ENCODE peak calls at places on chromosomes 1 and 21, in seven cellular contexts. S, R, F, H, X, I and D are unnamed samples.

GRCh38 chr1:11215018-11216005 is 26.2 kb downstream of the ANGPTL7 start:
- DNase-seq in S (no peak), R (no peak), F (no peak), H (no peak), X (no peak), I (no peak), D (no peak)

GRCh38 chr1:67489643-67490042 is 59.4 kb upstream of the SERBP1 start:
- DNase-seq in S (peak; percentile 15), R (no peak), F (no peak), H (no peak), X (no peak), I (peak; percentile 61), D (peak; percentile 54)

GRCh38 chr1:51924455-51924854 is 45.9 kb upstream of the NRDC start:
- DNase-seq in S (peak; percentile 77), R (no peak), F (no peak), H (no peak), X (peak; percentile 48), I (no peak), D (peak; percentile 67)

GRCh38 chr1:85259118-85259865 is at the start of gene C1orf52:
- DNase-seq in S (peak; percentile 90), R (peak; percentile 95), F (peak; percentile 96), H (peak; percentile 88), X (peak; percentile 93), I (peak; percentile 98), D (peak; percentile 96)

GRCh38 chr1:247445775-247446364 is 12.0 kb downstream of the OR2B11 start:
- DNase-seq in S (no peak), R (no peak), F (no peak), H (no peak), X (no peak), I (peak; percentile 30), D (no peak)

GRCh38 chr21:37435120-37435519 is 68.5 kb downstream of the DYRK1A start:
- DNase-seq in S (peak; percentile 80), R (peak; percentile 87), F (peak; percentile 79), H (peak; percentile 21), X (peak; percentile 94), I (peak; percentile 35), D (peak; percentile 97)

GRCh38 chr1:39574646-39575045 is 1.9 kb downstream of the PABPC4 start:
- DNase-seq in S (peak; percentile 35), R (no peak), F (no peak), H (no peak), X (no peak), I (peak; percentile 21), D (peak; percentile 31)

GRCh38 chr1:115555446-115555845 is 86.3 kb upstream of the VANGL1 start:
- DNase-seq in S (peak; percentile 48), R (no peak), F (no peak), H (no peak), X (no peak), I (no peak), D (no peak)

GRCh38 chr1:113088972-113089371 is 16.0 kb downstream of the LRIG2 start:
- DNase-seq in S (no peak), R (no peak), F (no peak), H (no peak), X (no peak), I (peak; percentile 70), D (no peak)

GRCh38 chr1:98523256-98523655 is 138.3 kb upstream of the SNX7 start:
- DNase-seq in S (no peak), R (no peak), F (no peak), H (no peak), X (no peak), I (no peak), D (no peak)

GRCh38 chr1:47646676-47647075 is 208.8 kb downstream of the FOXD2 start:
- DNase-seq in S (no peak), R (no peak), F (no peak), H (no peak), X (no peak), I (no peak), D (no peak)

DNA sequence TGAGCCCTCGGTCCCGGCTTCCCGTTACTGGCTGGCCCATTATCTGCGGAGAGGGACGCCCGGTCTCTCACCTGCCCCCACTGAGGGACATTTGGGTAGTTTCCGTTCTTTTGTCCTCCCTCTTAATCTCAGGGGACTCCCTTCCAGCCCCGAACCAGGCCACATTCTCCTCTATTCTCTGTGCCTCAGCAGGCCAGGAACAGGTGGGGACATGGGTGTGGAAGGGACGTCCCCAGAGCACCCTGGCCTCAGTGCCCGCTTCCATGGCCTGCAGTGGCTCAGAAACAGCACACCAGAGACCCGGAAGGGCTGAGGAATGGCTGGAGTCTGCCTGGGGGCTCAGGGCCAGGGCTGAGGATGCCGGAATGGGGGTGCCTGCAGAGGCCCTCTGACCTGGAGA is 9.9 kb upstream of the DNMT3L start:
- DNase-seq in S (no peak), R (no peak), F (no peak), H (no peak), X (no peak), I (no peak), D (no peak)
- H2BK5ac ChIP-seq in S (no peak overlapping the region), R (peak overlapping the region; percentile 82), F (no peak overlapping the region), H (no peak overlapping the region), X (no peak overlapping the region), I (no peak overlapping the region), D (no peak overlapping the region)

DNA sequence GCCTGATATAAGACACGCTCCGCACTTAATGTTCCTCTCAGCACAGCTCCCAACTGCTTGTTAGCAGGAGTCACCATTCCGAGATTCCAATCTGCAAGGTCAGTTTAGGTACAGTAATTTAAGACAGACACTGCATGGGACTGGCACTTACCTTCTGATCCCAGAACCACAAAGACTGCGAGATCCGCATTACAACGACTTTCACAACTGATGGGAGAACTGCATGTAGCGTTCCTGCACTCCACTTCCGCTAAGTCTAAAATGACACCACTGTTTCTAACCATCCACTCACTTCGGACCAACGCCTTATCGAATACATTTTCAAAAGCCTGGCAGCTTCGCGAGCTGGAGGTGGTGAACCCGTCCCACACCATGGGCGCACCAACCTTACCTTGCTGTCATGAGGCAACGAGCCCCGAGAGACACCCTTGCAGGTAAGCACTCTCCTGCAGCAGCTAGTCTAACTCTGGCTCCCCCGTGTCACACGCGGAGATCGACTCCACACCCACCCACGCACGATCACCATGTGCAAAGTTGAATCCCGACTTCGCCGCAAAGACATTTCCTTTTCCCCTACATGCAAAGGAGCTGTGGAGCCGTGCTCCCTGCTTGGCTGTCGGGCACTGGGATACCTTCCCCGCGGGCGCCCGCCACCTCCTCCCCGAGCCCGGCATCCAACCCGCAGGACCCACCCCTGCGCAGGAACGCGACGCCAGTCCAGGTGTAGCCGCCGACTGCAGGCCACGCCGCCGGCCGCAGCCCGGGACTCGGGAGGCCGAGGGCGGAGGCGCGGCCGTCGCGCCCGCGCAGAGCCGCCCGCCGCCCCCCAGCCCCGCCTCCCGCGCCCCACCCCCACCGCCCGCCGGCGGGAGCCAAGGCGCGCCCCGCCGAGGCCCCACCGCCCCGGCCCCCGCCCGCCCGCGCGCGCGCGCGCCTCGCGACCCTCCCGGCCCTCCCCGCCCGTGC is 733 bp downstream of the TAF5L start:
- DNase-seq in S (peak; percentile 58), R (peak; percentile 4), F (peak; percentile 49), H (no peak), X (peak; percentile 61), I (peak; percentile 91), D (peak; percentile 65)
- H3K9ac ChIP-seq in S (peak overlapping the region; percentile 56), R (peak overlapping the region; percentile 96), F (peak overlapping the region; percentile 9), H (peak overlapping the region; percentile 45), X (peak overlapping the region; percentile 85), I (peak overlapping the region; percentile 80), D (peak overlapping the region; percentile 94)

GRCh38 chr1:29858646-29859045 is 622.3 kb downstream of the PTPRU start:
- DNase-seq in S (no peak), R (no peak), F (no peak), H (no peak), X (no peak), I (no peak), D (no peak)
- H2BK5ac ChIP-seq in S (no peak overlapping the region), R (no peak overlapping the region), F (no peak overlapping the region), H (no peak overlapping the region), X (no peak overlapping the region), I (no peak overlapping the region), D (no peak overlapping the region)

DNA sequence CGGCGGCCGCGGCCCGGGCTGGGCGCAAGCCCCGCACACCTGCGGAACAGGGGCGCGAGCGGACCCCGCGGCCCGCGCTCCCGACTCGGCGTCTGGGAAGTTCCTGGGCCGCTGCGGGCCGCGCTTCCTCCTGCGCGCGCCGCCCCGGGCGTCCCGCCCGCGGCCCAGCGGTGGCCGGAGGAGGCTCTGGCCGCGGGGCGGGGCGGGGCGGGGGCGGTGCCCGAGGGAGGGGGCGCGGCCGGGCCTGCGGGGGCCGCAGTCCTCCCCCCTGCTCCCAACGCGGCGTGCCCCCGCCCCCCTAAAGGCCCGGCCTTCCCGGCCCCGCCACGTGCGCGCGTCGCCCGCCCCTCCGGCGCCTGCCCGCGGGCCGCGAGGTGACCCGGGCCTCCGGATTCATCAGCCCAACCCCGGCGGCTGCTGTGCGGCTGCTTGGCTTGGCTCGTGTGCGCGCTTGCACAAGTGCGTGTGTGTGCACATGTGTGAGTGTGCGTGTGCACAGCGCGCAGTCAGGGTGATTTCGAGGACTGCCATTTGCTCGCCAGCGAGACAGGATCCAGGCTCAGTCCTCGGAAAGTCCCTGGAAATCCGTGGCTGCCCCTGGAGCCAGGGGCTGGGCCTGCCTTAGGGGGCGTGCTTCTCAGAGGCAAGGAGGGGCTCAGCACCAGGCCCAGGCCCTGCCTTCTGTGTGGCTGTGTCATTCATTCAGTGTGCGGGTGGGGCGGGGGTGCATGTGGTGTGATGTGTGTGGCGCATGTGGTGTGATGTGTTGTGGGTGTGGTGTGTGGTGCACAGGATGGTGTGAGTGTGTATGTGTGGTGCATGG is at the start of gene C2CD2:
- DNase-seq in S (peak; percentile 73), R (peak; percentile 42), F (peak; percentile 80), H (no peak), X (peak; percentile 85), I (peak; percentile 67), D (peak; percentile 85)
- H3K9ac ChIP-seq in S (peak within 1 kb of the TSS; percentile 78), R (peak within 1 kb of the TSS; percentile 94), F (no peak within 1 kb of the TSS), H (peak within 1 kb of the TSS; percentile 58), X (peak within 1 kb of the TSS; percentile 91), I (no peak within 1 kb of the TSS), D (peak within 1 kb of the TSS; percentile 78)

GRCh38 chr1:30899577-30900389 is 8.8 kb downstream of the SDC3 start:
- DNase-seq in S (no peak), R (no peak), F (no peak), H (no peak), X (no peak), I (peak; percentile 29), D (no peak)
- H2BK5ac ChIP-seq in S (no peak overlapping the region), R (no peak overlapping the region), F (no peak overlapping the region), H (no peak overlapping the region), X (no peak overlapping the region), I (no peak overlapping the region), D (no peak overlapping the region)